ENCODE peak calls at places on chromosomes 12 and 14, in seven cellular contexts. U is cardiac muscle cell; C is GM23248; L is CD4-positive, alpha-beta memory T cell; K is MM.1S; B is HepG2; Y is pancreas. Q is an unnamed sample. For H3K4me1, the result is how much of the 10 kb centered on the place peaks cover.

GRCh38 chr12:128753438-128753837 is 70.3 kb downstream of the SLC15A4 start:
- DNase-seq in U (peak), Y (no peak), L (no peak), K (no peak), C (no peak), B (no peak), Q (no peak)

GRCh38 chr12:103301642-103302620 is 193.8 kb downstream of the C12orf42 start:
- DNase-seq in B (no peak), Y (no peak), U (peak), L (no peak), C (no peak), K (no peak), Q (no peak)

GRCh38 chr14:36690301-36691020 is 28.8 kb downstream of the PAX9 start:
- DNase-seq in Y (no peak), U (no peak), C (peak), K (no peak), L (no peak), B (no peak), Q (no peak)

GRCh38 chr14:78989246-78989645 is 819.1 kb downstream of the NRXN3 start:
- DNase-seq in Y (no peak), U (no peak), B (no peak), L (no peak), C (no peak), K (no peak), Q (no peak)

GRCh38 chr12:52141875-52142274 is 49.9 kb downstream of the KRT80 start:
- DNase-seq in C (no peak), Y (no peak), L (no peak), U (no peak), K (no peak), B (no peak), Q (no peak)

GRCh38 chr12:62627181-62627580 is 160.6 kb downstream of the MON2 start:
- DNase-seq in B (no peak), U (no peak), Y (no peak), K (no peak), L (no peak), C (no peak), Q (no peak)

GRCh38 chr14:51328089-51328941 is 88.3 kb downstream of the TMX1 start:
- DNase-seq in Y (no peak), C (peak), U (no peak), B (no peak), L (no peak), K (peak), Q (no peak)

GRCh38 chr12:6074394-6074793 is 50.1 kb downstream of the VWF start:
- DNase-seq in B (no peak), L (peak), C (no peak), Y (no peak), U (no peak), K (peak), Q (no peak)

GRCh38 chr12:108567974-108568652 is 5.7 kb downstream of the ISCU start:
- DNase-seq in C (no peak), U (no peak), L (no peak), B (no peak), Y (no peak), K (peak), Q (no peak)

GRCh38 chr12:107356266-107356936 is 263.1 kb upstream of the CRY1 start:
- DNase-seq in U (no peak), L (no peak), B (peak), K (no peak), C (peak), Y (no peak), Q (no peak)

GRCh38 chr14:105020815-105021655 is at the start of gene CDCA4:
- DNase-seq in U (peak), B (peak), Y (peak), C (peak), L (peak), K (peak), Q (peak)

GRCh38 chr14:76551906-76552305 is 176.0 kb downstream of the ESRRB start:
- DNase-seq in B (no peak), C (no peak), U (no peak), K (no peak), Y (no peak), L (no peak), Q (no peak)

GRCh38 chr12:65335021-65335714 is 56.7 kb downstream of the MSRB3 start:
- DNase-seq in K (no peak), C (peak), B (peak), L (no peak), Y (no peak), U (no peak), Q (peak)

GRCh38 chr12:92138144-92138543 is 7.5 kb downstream of the BTG1 start:
- DNase-seq in B (no peak), U (no peak), C (peak), L (no peak), K (peak), Y (no peak), Q (no peak)
- H3K4me1 ChIP-seq in B (half or more), U (half or more), C (half or more), L (under half), K (under half), Y (under half), Q (under half)

DNA sequence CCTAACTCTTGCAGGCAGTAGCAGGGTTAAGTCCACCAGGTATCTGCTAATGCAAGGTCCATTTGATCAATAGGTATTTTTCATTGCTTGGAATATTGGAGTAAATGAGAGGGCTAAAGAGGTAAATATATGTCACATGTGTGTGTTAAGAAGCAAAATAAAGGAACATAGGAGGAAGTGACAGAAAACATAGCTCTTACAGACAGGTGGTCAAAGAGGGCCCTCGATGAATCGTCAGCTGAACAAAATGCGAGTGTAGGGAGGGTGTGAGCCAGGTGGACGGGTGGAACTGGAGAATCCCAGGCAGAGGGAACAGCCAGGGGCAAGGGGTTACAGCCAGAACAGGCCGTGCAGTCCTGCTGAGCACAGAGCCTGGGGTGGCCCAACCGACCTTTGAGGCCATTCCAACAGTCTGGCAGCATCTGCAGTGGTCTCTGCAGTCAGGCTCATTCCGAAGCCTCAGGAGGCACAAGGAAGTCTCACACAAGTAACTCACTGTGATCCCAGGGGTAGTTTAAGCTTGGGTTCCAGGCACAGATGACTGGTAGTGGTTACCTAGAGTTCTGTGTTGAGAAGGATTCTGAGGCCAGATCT is 43.2 kb downstream of the CCDC88C start:
- DNase-seq in K (no peak), C (no peak), L (no peak), B (no peak), Y (no peak), U (no peak), Q (no peak)
- H3K4me1 ChIP-seq in K (half or more), C (under half), L (half or more), B (under half), Y (under half), U (under half), Q (under half)

GRCh38 chr12:55724940-55725309 is 3.9 kb downstream of the CD63 start:
- DNase-seq in B (no peak), U (no peak), L (no peak), K (no peak), C (peak), Y (no peak), Q (no peak)

GRCh38 chr12:55722948-55723347 is 2.8 kb downstream of the RDH5 start:
- DNase-seq in L (no peak), Y (no peak), B (no peak), U (no peak), K (no peak), C (peak), Q (no peak)

GRCh38 chr12:55724226-55724939 is 4.2 kb downstream of the RDH5 start:
- DNase-seq in K (peak), U (peak), L (peak), C (peak), B (peak), Y (no peak), Q (peak)

GRCh38 chr12:55725556-55725955 is 3.3 kb downstream of the CD63 start:
- DNase-seq in B (no peak), K (no peak), C (peak), U (no peak), L (no peak), Y (no peak), Q (no peak)

DNA sequence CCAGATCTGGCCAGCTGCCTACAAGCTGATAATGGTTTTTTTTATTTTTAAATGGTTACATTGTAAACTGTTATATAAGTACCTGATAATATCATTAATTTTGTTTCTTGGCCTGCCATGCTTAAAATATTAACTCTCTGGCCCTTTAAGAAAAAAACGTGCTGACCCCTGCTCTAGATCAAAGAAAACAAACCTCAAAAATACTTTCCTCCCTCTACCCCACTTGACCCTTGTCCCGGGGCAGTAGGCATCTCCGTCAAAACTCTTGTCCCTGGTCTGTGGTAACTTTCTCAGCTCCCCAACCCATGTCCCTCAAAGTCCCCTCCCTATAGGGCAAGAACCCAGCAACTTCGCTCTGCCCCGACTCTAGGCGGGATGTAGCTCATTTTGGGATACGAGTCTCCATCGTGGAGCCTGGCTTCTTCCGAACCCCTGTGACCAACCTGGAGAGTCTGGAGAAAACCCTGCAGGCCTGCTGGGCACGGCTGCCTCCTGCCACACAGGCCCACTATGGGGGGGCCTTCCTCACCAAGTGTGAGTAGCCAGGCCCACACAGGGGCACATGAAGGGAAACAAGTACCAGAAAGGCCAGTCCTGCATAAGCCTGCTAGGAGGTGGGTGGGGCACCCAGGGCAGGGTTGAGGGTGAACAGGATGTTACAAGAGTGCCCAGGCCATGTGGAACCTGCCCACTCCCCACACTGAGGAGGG is 3.5 kb downstream of the RDH5 start:
- DNase-seq in K (no peak), Y (no peak), L (no peak), U (no peak), C (peak), B (no peak), Q (no peak)
- H3K4me1 ChIP-seq in K (under half), Y (under half), L (under half), U (under half), C (half or more), B (half or more), Q (under half)

GRCh38 chr14:22509751-22510300 is 79.2 kb downstream of the DAD1 start:
- DNase-seq in C (no peak), Y (no peak), B (no peak), K (no peak), U (no peak), L (peak), Q (no peak)
- H3K4me1 ChIP-seq in C (under half), Y (under half), B (under half), K (under half), U (under half), L (half or more), Q (under half)

GRCh38 chr12:110084314-110085015 is 36.1 kb upstream of the C12orf76 start:
- DNase-seq in Y (no peak), U (no peak), L (no peak), B (no peak), K (no peak), C (peak), Q (no peak)

GRCh38 chr12:110075880-110076279 is 27.6 kb upstream of the C12orf76 start:
- DNase-seq in Y (no peak), U (no peak), K (no peak), C (no peak), L (no peak), B (no peak), Q (no peak)

GRCh38 chr12:110080410-110080809 is 32.1 kb upstream of the C12orf76 start:
- DNase-seq in B (no peak), L (no peak), C (no peak), U (no peak), Y (no peak), K (no peak), Q (no peak)

GRCh38 chr12:110077769-110078168 is 29.4 kb upstream of the C12orf76 start:
- DNase-seq in L (no peak), C (no peak), B (no peak), U (no peak), K (no peak), Y (no peak), Q (no peak)

GRCh38 chr12:110079477-110080400 is 31.4 kb upstream of the C12orf76 start:
- DNase-seq in C (no peak), L (peak), Y (peak), U (no peak), K (peak), B (peak), Q (peak)
- H3K4me1 ChIP-seq in C (under half), L (under half), Y (under half), U (under half), K (under half), B (under half), Q (under half)

DNA sequence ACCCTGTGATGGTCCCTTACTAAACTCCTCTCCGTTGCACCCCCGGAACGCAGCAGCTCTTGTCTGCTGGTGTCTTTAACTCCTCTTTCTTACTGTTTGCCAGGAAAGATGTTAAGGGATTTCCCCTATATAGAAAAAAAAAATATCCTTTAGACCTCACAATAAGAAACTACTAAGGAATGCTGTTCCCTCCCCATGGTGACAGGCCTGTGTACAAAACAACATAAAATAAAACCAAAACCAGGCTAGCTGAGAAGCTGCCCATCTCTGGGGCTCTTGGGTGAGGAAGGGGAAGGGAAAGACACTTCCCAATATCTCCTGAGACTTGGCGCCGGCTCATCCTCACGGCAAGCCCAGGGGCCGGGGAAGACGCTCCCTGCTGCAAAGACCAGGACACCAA is 95.5 kb downstream of the CHGA start:
- DNase-seq in Y (no peak), L (no peak), C (peak), B (no peak), K (no peak), U (no peak), Q (no peak)
- H3K4me1 ChIP-seq in Y (under half), L (under half), C (under half), B (half or more), K (under half), U (under half), Q (under half)

GRCh38 chr12:68614105-68614679 is 3.5 kb downstream of the RAP1B start:
- DNase-seq in B (no peak), U (no peak), C (no peak), L (no peak), Y (no peak), K (no peak), Q (no peak)

GRCh38 chr12:68612245-68612644 is 1.5 kb downstream of the RAP1B start:
- DNase-seq in L (no peak), B (no peak), K (no peak), C (peak), U (no peak), Y (no peak), Q (no peak)

GRCh38 chr12:68612675-68613074 is 2.0 kb downstream of the RAP1B start:
- DNase-seq in B (no peak), U (no peak), C (no peak), L (peak), Y (no peak), K (peak), Q (no peak)

GRCh38 chr12:68613209-68613904 is 2.7 kb downstream of the RAP1B start:
- DNase-seq in Y (no peak), K (no peak), U (no peak), B (no peak), C (no peak), L (peak), Q (no peak)

DNA sequence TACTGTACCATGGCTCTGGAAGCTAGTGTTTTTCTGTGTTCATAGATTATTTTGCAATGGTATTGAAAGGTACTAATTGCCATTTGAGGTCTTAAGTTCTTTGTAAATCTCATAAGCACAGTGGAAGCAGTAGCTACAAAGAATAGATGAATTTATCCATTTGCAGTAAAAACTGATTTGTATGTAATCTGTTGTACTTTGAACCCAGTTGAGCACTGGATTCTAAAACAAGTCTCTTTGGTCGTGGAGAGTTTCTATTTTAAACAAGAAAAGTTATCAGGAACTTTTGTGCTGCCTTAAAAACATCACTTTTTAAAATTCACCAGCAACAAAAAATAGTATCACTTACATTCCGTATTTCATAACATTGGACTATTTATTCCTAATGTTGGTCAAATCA is 4.1 kb downstream of the RAP1B start:
- DNase-seq in Y (no peak), C (no peak), L (no peak), K (no peak), B (no peak), U (no peak), Q (no peak)
- H3K4me1 ChIP-seq in Y (under half), C (half or more), L (half or more), K (under half), B (under half), U (under half), Q (under half)